ENCODE peak calls at places on chromosomes 11 and 22, in ten cellular contexts. One of them, this sample, is unnamed.
A peak's percentile ranks its signal among the peaks of the same experiment; 100 is the strongest.

GRCh38 chr11:94636388-94636787 is 69.2 kb downstream of the PIWIL4 start:
- DNase-seq in aorta: no peak
- DNase-seq in heart left ventricle: no peak
- DNase-seq in right cardiac atrium: no peak
- DNase-seq in uterus: no peak
- DNase-seq in PC-3: no peak
- DNase-seq in heart right ventricle: no peak
- DNase-seq in effector memory CD4-positive, alpha-beta T cell: no peak
- DNase-seq in spleen: no peak
- DNase-seq in CD8-positive, alpha-beta T cell: no peak
- DNase-seq in this sample: no peak

GRCh38 chr11:64878223-64878493 is 263 bp downstream of the EHD1 start:
- DNase-seq in CD8-positive, alpha-beta T cell: no peak
- DNase-seq in heart left ventricle: no peak
- DNase-seq in uterus: no peak
- DNase-seq in effector memory CD4-positive, alpha-beta T cell: no peak
- DNase-seq in aorta: no peak
- DNase-seq in heart right ventricle: no peak
- DNase-seq in spleen: no peak
- DNase-seq in right cardiac atrium: no peak
- DNase-seq in PC-3: no peak
- DNase-seq in this sample: no peak

GRCh38 chr11:108025387-108026080 is 16.8 kb downstream of the CUL5 start:
- DNase-seq in effector memory CD4-positive, alpha-beta T cell: no peak
- DNase-seq in heart right ventricle: no peak
- DNase-seq in CD8-positive, alpha-beta T cell: no peak
- DNase-seq in spleen: no peak
- DNase-seq in uterus: no peak
- DNase-seq in heart left ventricle: no peak
- DNase-seq in right cardiac atrium: no peak
- DNase-seq in PC-3: no peak
- DNase-seq in aorta: no peak
- DNase-seq in this sample: no peak

GRCh38 chr11:82989628-82990404 is 81.9 kb downstream of the RAB30 start:
- DNase-seq in right cardiac atrium: no peak
- DNase-seq in CD8-positive, alpha-beta T cell: no peak
- DNase-seq in spleen: no peak
- DNase-seq in PC-3: no peak
- DNase-seq in effector memory CD4-positive, alpha-beta T cell: no peak
- DNase-seq in heart left ventricle: no peak
- DNase-seq in heart right ventricle: no peak
- DNase-seq in aorta: no peak
- DNase-seq in uterus: no peak
- DNase-seq in this sample: no peak

GRCh38 chr22:47474464-47474863 is 712.0 kb downstream of the TBC1D22A start:
- DNase-seq in PC-3: no peak
- DNase-seq in right cardiac atrium: no peak
- DNase-seq in uterus: no peak
- DNase-seq in aorta: no peak
- DNase-seq in spleen: no peak
- DNase-seq in CD8-positive, alpha-beta T cell: no peak
- DNase-seq in heart left ventricle: no peak
- DNase-seq in effector memory CD4-positive, alpha-beta T cell: no peak
- DNase-seq in heart right ventricle: no peak
- DNase-seq in this sample: no peak

GRCh38 chr11:64150481-64151239 is 15.3 kb downstream of the MACROD1 start:
- DNase-seq in CD8-positive, alpha-beta T cell: no peak
- DNase-seq in uterus: no peak
- DNase-seq in heart left ventricle: peak; percentile 82
- DNase-seq in effector memory CD4-positive, alpha-beta T cell: no peak
- DNase-seq in aorta: no peak
- DNase-seq in spleen: peak; percentile 81
- DNase-seq in right cardiac atrium: peak; percentile 48
- DNase-seq in heart right ventricle: peak; percentile 71
- DNase-seq in PC-3: no peak
- DNase-seq in this sample: no peak

GRCh38 chr11:134584001-134584561 is 172.0 kb upstream of the B3GAT1 start:
- DNase-seq in uterus: no peak
- DNase-seq in CD8-positive, alpha-beta T cell: no peak
- DNase-seq in effector memory CD4-positive, alpha-beta T cell: no peak
- DNase-seq in right cardiac atrium: no peak
- DNase-seq in spleen: no peak
- DNase-seq in PC-3: no peak
- DNase-seq in heart left ventricle: no peak
- DNase-seq in heart right ventricle: peak; percentile 38
- DNase-seq in aorta: no peak
- DNase-seq in this sample: no peak

GRCh38 chr11:16604784-16605439 is 133.5 kb upstream of the C11orf58 start:
- DNase-seq in uterus: no peak
- DNase-seq in aorta: peak; percentile 55
- DNase-seq in CD8-positive, alpha-beta T cell: no peak
- DNase-seq in right cardiac atrium: peak; percentile 68
- DNase-seq in PC-3: no peak
- DNase-seq in spleen: peak; percentile 80
- DNase-seq in heart right ventricle: peak; percentile 67
- DNase-seq in effector memory CD4-positive, alpha-beta T cell: no peak
- DNase-seq in heart left ventricle: peak; percentile 80
- DNase-seq in this sample: no peak

GRCh38 chr11:123132881-123133280 is 62.2 kb downstream of the CLMP start:
- DNase-seq in heart right ventricle: no peak
- DNase-seq in spleen: no peak
- DNase-seq in right cardiac atrium: no peak
- DNase-seq in PC-3: no peak
- DNase-seq in CD8-positive, alpha-beta T cell: no peak
- DNase-seq in aorta: no peak
- DNase-seq in effector memory CD4-positive, alpha-beta T cell: no peak
- DNase-seq in heart left ventricle: no peak
- DNase-seq in uterus: no peak
- DNase-seq in this sample: no peak

GRCh38 chr11:116046127-116046526 is 541.9 kb upstream of the CADM1 start:
- DNase-seq in CD8-positive, alpha-beta T cell: no peak
- DNase-seq in uterus: no peak
- DNase-seq in right cardiac atrium: no peak
- DNase-seq in heart right ventricle: no peak
- DNase-seq in spleen: no peak
- DNase-seq in heart left ventricle: no peak
- DNase-seq in PC-3: no peak
- DNase-seq in aorta: no peak
- DNase-seq in effector memory CD4-positive, alpha-beta T cell: no peak
- DNase-seq in this sample: no peak

GRCh38 chr11:130451261-130452019 is 3.0 kb downstream of the ADAMTS15 start:
- DNase-seq in heart right ventricle: peak; percentile 44
- DNase-seq in aorta: no peak
- DNase-seq in uterus: no peak
- DNase-seq in heart left ventricle: peak; percentile 74
- DNase-seq in effector memory CD4-positive, alpha-beta T cell: no peak
- DNase-seq in right cardiac atrium: peak; percentile 56
- DNase-seq in CD8-positive, alpha-beta T cell: no peak
- DNase-seq in spleen: no peak
- DNase-seq in PC-3: peak; percentile 76
- DNase-seq in this sample: no peak

GRCh38 chr22:38305481-38306448 is 11.5 kb downstream of the CSNK1E start:
- DNase-seq in CD8-positive, alpha-beta T cell: no peak
- DNase-seq in heart right ventricle: no peak
- DNase-seq in heart left ventricle: no peak
- DNase-seq in effector memory CD4-positive, alpha-beta T cell: peak; percentile 25
- DNase-seq in spleen: no peak
- DNase-seq in uterus: no peak
- DNase-seq in right cardiac atrium: no peak
- DNase-seq in aorta: no peak
- DNase-seq in PC-3: no peak
- DNase-seq in this sample: no peak

GRCh38 chr11:114150671-114151070 is 91.2 kb downstream of the ZBTB16 start:
- DNase-seq in uterus: no peak
- DNase-seq in aorta: no peak
- DNase-seq in heart left ventricle: no peak
- DNase-seq in spleen: no peak
- DNase-seq in right cardiac atrium: no peak
- DNase-seq in PC-3: no peak
- DNase-seq in heart right ventricle: no peak
- DNase-seq in effector memory CD4-positive, alpha-beta T cell: no peak
- DNase-seq in CD8-positive, alpha-beta T cell: no peak
- DNase-seq in this sample: no peak
- H3K4me1 ChIP-seq in uterus: peaks cover 17% of the 10 kb centered on the region
- H3K4me1 ChIP-seq in aorta: peaks cover 37% of the 10 kb centered on the region
- H3K4me1 ChIP-seq in heart left ventricle: peaks cover 19% of the 10 kb centered on the region
- H3K4me1 ChIP-seq in spleen: peaks cover 57% of the 10 kb centered on the region
- H3K4me1 ChIP-seq in right cardiac atrium: peaks cover 58% of the 10 kb centered on the region
- H3K4me1 ChIP-seq in PC-3: no peaks in the 10 kb centered on the region
- H3K4me1 ChIP-seq in heart right ventricle: peaks cover 81% of the 10 kb centered on the region
- H3K4me1 ChIP-seq in effector memory CD4-positive, alpha-beta T cell: no peaks in the 10 kb centered on the region
- H3K4me1 ChIP-seq in CD8-positive, alpha-beta T cell: peaks cover 3% of the 10 kb centered on the region
- H3K4me1 ChIP-seq in this sample: no peaks in the 10 kb centered on the region

DNA sequence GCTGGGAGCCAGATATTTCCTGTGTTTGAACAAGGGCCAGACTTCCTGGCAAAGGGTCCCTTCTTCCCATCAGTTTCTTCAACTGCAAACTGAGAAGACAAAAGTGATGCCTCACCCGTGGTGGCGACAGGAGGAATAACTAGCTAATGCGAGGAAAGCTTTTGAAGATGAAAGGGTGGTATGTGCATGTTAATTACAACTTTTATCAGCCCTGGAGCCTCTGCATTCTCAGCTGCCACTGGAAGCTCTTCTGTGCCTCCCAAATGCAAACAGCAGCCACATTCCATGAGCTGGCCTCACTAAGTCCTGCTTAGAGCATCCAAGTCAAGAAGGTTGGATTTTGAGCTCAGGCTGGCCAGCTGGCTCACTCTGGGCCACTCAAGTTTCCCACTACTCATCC is 12.9 kb downstream of the CD44 start:
- DNase-seq in uterus: no peak
- DNase-seq in CD8-positive, alpha-beta T cell: no peak
- DNase-seq in aorta: no peak
- DNase-seq in heart left ventricle: no peak
- DNase-seq in PC-3: no peak
- DNase-seq in right cardiac atrium: no peak
- DNase-seq in heart right ventricle: no peak
- DNase-seq in spleen: no peak
- DNase-seq in effector memory CD4-positive, alpha-beta T cell: no peak
- DNase-seq in this sample: no peak
- H3K4me1 ChIP-seq in uterus: no peaks in the 10 kb centered on the region
- H3K4me1 ChIP-seq in CD8-positive, alpha-beta T cell: peaks cover 100% of the 10 kb centered on the region
- H3K4me1 ChIP-seq in aorta: peaks cover 36% of the 10 kb centered on the region
- H3K4me1 ChIP-seq in heart left ventricle: no peaks in the 10 kb centered on the region
- H3K4me1 ChIP-seq in PC-3: peaks cover under 1% of the 10 kb centered on the region
- H3K4me1 ChIP-seq in right cardiac atrium: peaks cover 6% of the 10 kb centered on the region
- H3K4me1 ChIP-seq in heart right ventricle: peaks cover 34% of the 10 kb centered on the region
- H3K4me1 ChIP-seq in spleen: peaks cover 69% of the 10 kb centered on the region
- H3K4me1 ChIP-seq in effector memory CD4-positive, alpha-beta T cell: peaks cover 86% of the 10 kb centered on the region
- H3K4me1 ChIP-seq in this sample: peaks cover 3% of the 10 kb centered on the region

DNA sequence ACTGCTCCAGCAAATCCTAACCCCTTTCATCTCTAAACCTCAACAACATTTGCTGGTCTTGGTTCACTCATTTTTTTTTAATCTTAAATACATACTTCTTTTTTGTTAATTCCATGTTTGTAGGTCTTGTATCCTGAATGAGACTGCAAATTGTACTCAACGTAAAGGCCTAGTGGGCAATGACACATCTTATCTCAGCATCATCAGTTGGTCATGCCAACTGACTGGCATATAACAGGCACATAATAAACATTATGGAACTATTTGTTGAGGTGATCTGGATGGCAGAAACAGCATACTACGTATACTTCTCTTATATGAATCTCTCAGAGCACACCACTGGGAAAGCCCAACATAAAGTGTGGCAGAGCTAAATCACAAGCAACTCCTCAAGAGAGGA is 116.7 kb downstream of the RBFOX2 start:
- DNase-seq in effector memory CD4-positive, alpha-beta T cell: no peak
- DNase-seq in PC-3: peak; percentile 6
- DNase-seq in heart left ventricle: no peak
- DNase-seq in right cardiac atrium: no peak
- DNase-seq in heart right ventricle: no peak
- DNase-seq in CD8-positive, alpha-beta T cell: no peak
- DNase-seq in uterus: no peak
- DNase-seq in aorta: no peak
- DNase-seq in spleen: no peak
- DNase-seq in this sample: no peak
- H3K4me1 ChIP-seq in effector memory CD4-positive, alpha-beta T cell: no peaks in the 10 kb centered on the region
- H3K4me1 ChIP-seq in PC-3: peaks cover 31% of the 10 kb centered on the region
- H3K4me1 ChIP-seq in heart left ventricle: peaks cover 12% of the 10 kb centered on the region
- H3K4me1 ChIP-seq in right cardiac atrium: peaks cover 4% of the 10 kb centered on the region
- H3K4me1 ChIP-seq in heart right ventricle: peaks cover 74% of the 10 kb centered on the region
- H3K4me1 ChIP-seq in CD8-positive, alpha-beta T cell: peaks cover 14% of the 10 kb centered on the region
- H3K4me1 ChIP-seq in uterus: peaks cover 5% of the 10 kb centered on the region
- H3K4me1 ChIP-seq in aorta: peaks cover 9% of the 10 kb centered on the region
- H3K4me1 ChIP-seq in spleen: peaks cover 23% of the 10 kb centered on the region
- H3K4me1 ChIP-seq in this sample: peaks cover 2% of the 10 kb centered on the region

GRCh38 chr11:60854140-60854846 is 1.5 kb downstream of the PTGDR2 start:
- DNase-seq in heart left ventricle: peak; percentile 23
- DNase-seq in aorta: no peak
- DNase-seq in right cardiac atrium: no peak
- DNase-seq in uterus: no peak
- DNase-seq in PC-3: no peak
- DNase-seq in heart right ventricle: no peak
- DNase-seq in CD8-positive, alpha-beta T cell: no peak
- DNase-seq in effector memory CD4-positive, alpha-beta T cell: no peak
- DNase-seq in spleen: peak; percentile 7
- DNase-seq in this sample: no peak
- H3K4me1 ChIP-seq in heart left ventricle: no peaks in the 10 kb centered on the region
- H3K4me1 ChIP-seq in aorta: no peaks in the 10 kb centered on the region
- H3K4me1 ChIP-seq in right cardiac atrium: no peaks in the 10 kb centered on the region
- H3K4me1 ChIP-seq in uterus: no peaks in the 10 kb centered on the region
- H3K4me1 ChIP-seq in PC-3: peaks cover 8% of the 10 kb centered on the region
- H3K4me1 ChIP-seq in heart right ventricle: no peaks in the 10 kb centered on the region
- H3K4me1 ChIP-seq in CD8-positive, alpha-beta T cell: peaks cover 29% of the 10 kb centered on the region
- H3K4me1 ChIP-seq in effector memory CD4-positive, alpha-beta T cell: peaks cover 6% of the 10 kb centered on the region
- H3K4me1 ChIP-seq in spleen: no peaks in the 10 kb centered on the region
- H3K4me1 ChIP-seq in this sample: peaks cover 2% of the 10 kb centered on the region

GRCh38 chr22:30423296-30423958 is 2.1 kb upstream of the MTFP1 start:
- DNase-seq in heart left ventricle: peak; percentile 86
- DNase-seq in uterus: no peak
- DNase-seq in effector memory CD4-positive, alpha-beta T cell: peak; percentile 24
- DNase-seq in spleen: peak; percentile 93
- DNase-seq in right cardiac atrium: no peak
- DNase-seq in PC-3: no peak
- DNase-seq in aorta: peak; percentile 74
- DNase-seq in CD8-positive, alpha-beta T cell: no peak
- DNase-seq in heart right ventricle: peak; percentile 77
- DNase-seq in this sample: no peak

GRCh38 chr22:30422481-30423295 is 2.9 kb upstream of the MTFP1 start:
- DNase-seq in heart right ventricle: peak; percentile 31
- DNase-seq in PC-3: peak; percentile 94
- DNase-seq in spleen: no peak
- DNase-seq in right cardiac atrium: peak; percentile 82
- DNase-seq in heart left ventricle: peak; percentile 55
- DNase-seq in aorta: peak; percentile 84
- DNase-seq in effector memory CD4-positive, alpha-beta T cell: no peak
- DNase-seq in CD8-positive, alpha-beta T cell: no peak
- DNase-seq in uterus: peak; percentile 72
- DNase-seq in this sample: no peak

GRCh38 chr22:30424471-30425326 is 869 bp upstream of the MTFP1 start:
- DNase-seq in heart left ventricle: no peak
- DNase-seq in PC-3: no peak
- DNase-seq in spleen: no peak
- DNase-seq in effector memory CD4-positive, alpha-beta T cell: no peak
- DNase-seq in right cardiac atrium: no peak
- DNase-seq in aorta: no peak
- DNase-seq in CD8-positive, alpha-beta T cell: no peak
- DNase-seq in uterus: peak; percentile 22
- DNase-seq in heart right ventricle: no peak
- DNase-seq in this sample: no peak

GRCh38 chr22:30425327-30425615 is 297 bp upstream of the MTFP1 start:
- DNase-seq in PC-3: no peak
- DNase-seq in CD8-positive, alpha-beta T cell: no peak
- DNase-seq in uterus: no peak
- DNase-seq in spleen: no peak
- DNase-seq in effector memory CD4-positive, alpha-beta T cell: no peak
- DNase-seq in right cardiac atrium: no peak
- DNase-seq in aorta: no peak
- DNase-seq in heart right ventricle: no peak
- DNase-seq in heart left ventricle: no peak
- DNase-seq in this sample: no peak

GRCh38 chr22:30423959-30424380 is 1.6 kb upstream of the MTFP1 start:
- DNase-seq in spleen: peak; percentile 99
- DNase-seq in PC-3: peak; percentile 98
- DNase-seq in aorta: peak; percentile 100
- DNase-seq in right cardiac atrium: peak; percentile 100
- DNase-seq in uterus: peak; percentile 99
- DNase-seq in heart left ventricle: peak; percentile 100
- DNase-seq in CD8-positive, alpha-beta T cell: peak; percentile 95
- DNase-seq in effector memory CD4-positive, alpha-beta T cell: peak; percentile 98
- DNase-seq in heart right ventricle: peak; percentile 97
- DNase-seq in this sample: peak; percentile 100
- H3K4me1 ChIP-seq in spleen: peaks cover 43% of the 10 kb centered on the region
- H3K4me1 ChIP-seq in PC-3: peaks cover 55% of the 10 kb centered on the region
- H3K4me1 ChIP-seq in aorta: peaks cover 3% of the 10 kb centered on the region
- H3K4me1 ChIP-seq in right cardiac atrium: peaks cover 6% of the 10 kb centered on the region
- H3K4me1 ChIP-seq in uterus: peaks cover 21% of the 10 kb centered on the region
- H3K4me1 ChIP-seq in heart left ventricle: peaks cover 4% of the 10 kb centered on the region
- H3K4me1 ChIP-seq in CD8-positive, alpha-beta T cell: peaks cover 41% of the 10 kb centered on the region
- H3K4me1 ChIP-seq in effector memory CD4-positive, alpha-beta T cell: peaks cover 42% of the 10 kb centered on the region
- H3K4me1 ChIP-seq in heart right ventricle: peaks cover 43% of the 10 kb centered on the region
- H3K4me1 ChIP-seq in this sample: peaks cover 3% of the 10 kb centered on the region